ENCODE peak calls at places on chromosomes 3 and 15, in seven cellular contexts. L is B cell, R is HT-29, U is NCI-H2029, X is COR-L47, C is HT1080, N is left cardiac atrium. F is an unnamed sample.
A peak's percentile ranks its signal among the peaks of the same experiment; 100 is the strongest.

GRCh38 chr3:120203016-120203415 is 82.0 kb downstream of the GPR156 start:
- DNase-seq in L (no peak), R (no peak), U (peak; percentile 22), X (peak; percentile 9), C (peak; percentile 67), N (peak; percentile 37), F (peak; percentile 77)

GRCh38 chr3:193544289-193544688 is 10.4 kb downstream of the ATP13A4 start:
- DNase-seq in L (no peak), R (no peak), U (no peak), X (no peak), C (no peak), N (no peak), F (no peak)

GRCh38 chr3:56468184-56469106 is at the start of gene ERC2:
- DNase-seq in L (no peak), R (no peak), U (no peak), X (peak; percentile 22), C (peak; percentile 56), N (peak; percentile 45), F (peak; percentile 17)

GRCh38 chr3:37922721-37923575 is 61.3 kb downstream of the CTDSPL start:
- DNase-seq in L (no peak), R (no peak), U (no peak), X (no peak), C (peak; percentile 58), N (no peak), F (peak; percentile 62)

GRCh38 chr15:85125056-85125661 is 143.5 kb downstream of the PDE8A start:
- DNase-seq in L (no peak), R (peak; percentile 53), U (no peak), X (no peak), C (peak; percentile 57), N (no peak), F (peak; percentile 69)

GRCh38 chr3:172221550-172221949 is 182.2 kb downstream of the FNDC3B start:
- DNase-seq in L (no peak), R (no peak), U (no peak), X (no peak), C (peak; percentile 75), N (no peak), F (peak; percentile 71)

GRCh38 chr3:141618103-141618502 is 120.0 kb upstream of the RNF7 start:
- DNase-seq in L (no peak), R (no peak), U (no peak), X (no peak), C (no peak), N (no peak), F (no peak)

GRCh38 chr3:66795365-66795764 is 202.7 kb upstream of the KBTBD8 start:
- DNase-seq in L (no peak), R (no peak), U (no peak), X (no peak), C (no peak), N (no peak), F (no peak)

GRCh38 chr15:82536409-82537350 is 3.6 kb downstream of the RPS17 start:
- DNase-seq in L (no peak), R (no peak), U (no peak), X (no peak), C (no peak), N (no peak), F (no peak)

GRCh38 chr3:95197661-95198060 is 1134.8 kb downstream of the NSUN3 start:
- DNase-seq in L (no peak), R (no peak), U (no peak), X (no peak), C (no peak), N (no peak), F (no peak)

GRCh38 chr3:71201939-71202338 is 381.6 kb downstream of the FOXP1 start:
- DNase-seq in L (no peak), R (no peak), U (no peak), X (no peak), C (no peak), N (peak; percentile 80), F (no peak)

GRCh38 chr15:55255714-55256113 is 33.9 kb downstream of the RAB27A start:
- DNase-seq in L (peak; percentile 38), R (no peak), U (no peak), X (no peak), C (peak; percentile 10), N (no peak), F (no peak)

GRCh38 chr3:100932491-100932890 is 60.7 kb downstream of the ABI3BP start:
- DNase-seq in L (no peak), R (no peak), U (no peak), X (no peak), C (no peak), N (no peak), F (no peak)

GRCh38 chr3:122101646-122102045 is 46.5 kb downstream of the CD86 start:
- DNase-seq in L (peak; percentile 66), R (peak; percentile 78), U (peak; percentile 73), X (peak; percentile 92), C (peak; percentile 66), N (no peak), F (peak; percentile 58)

GRCh38 chr15:79943820-79944219 is 27.2 kb downstream of the BCL2A1 start:
- DNase-seq in L (no peak), R (no peak), U (no peak), X (no peak), C (no peak), N (no peak), F (no peak)

GRCh38 chr15:31511707-31512310 is 185.2 kb downstream of the KLF13 start:
- DNase-seq in L (peak; percentile 28), R (no peak), U (no peak), X (no peak), C (no peak), N (no peak), F (no peak)

GRCh38 chr15:28021281-28022039 is 77.7 kb downstream of the OCA2 start:
- DNase-seq in L (no peak), R (peak; percentile 92), U (peak; percentile 90), X (peak; percentile 99), C (peak; percentile 84), N (peak; percentile 56), F (peak; percentile 37)

GRCh38 chr3:126451511-126451910 is 24.2 kb downstream of the ZXDC start:
- DNase-seq in L (no peak), R (no peak), U (no peak), X (no peak), C (no peak), N (no peak), F (no peak)

GRCh38 chr3:44685128-44685800 is 27.2 kb upstream of the ZNF502 start:
- DNase-seq in L (peak; percentile 81), R (no peak), U (peak; percentile 95), X (peak; percentile 71), C (peak; percentile 69), N (peak; percentile 89), F (peak; percentile 89)

GRCh38 chr15:77417642-77418041 is 2.3 kb downstream of the PEAK1 start:
- DNase-seq in L (no peak), R (no peak), U (no peak), X (no peak), C (no peak), N (no peak), F (no peak)

GRCh38 chr3:44418549-44418948 is 58.9 kb downstream of the ZNF445 start:
- DNase-seq in L (no peak), R (peak; percentile 8), U (no peak), X (no peak), C (no peak), N (no peak), F (no peak)

GRCh38 chr15:56869573-56869972 is 48.9 kb upstream of the TCF12 start:
- DNase-seq in L (peak; percentile 49), R (peak; percentile 57), U (peak; percentile 12), X (peak; percentile 13), C (peak; percentile 7), N (peak; percentile 57), F (peak; percentile 29)

GRCh38 chr15:65653341-65653740 is 31.6 kb downstream of the SLC24A1 start:
- DNase-seq in L (no peak), R (no peak), U (no peak), X (no peak), C (peak; percentile 61), N (no peak), F (peak; percentile 22)

GRCh38 chr3:151283907-151284461 is 5.6 kb upstream of the P2RY14 start:
- DNase-seq in L (no peak), R (peak; percentile 52), U (no peak), X (no peak), C (peak; percentile 54), N (peak; percentile 32), F (no peak)

GRCh38 chr3:181690769-181691168 is 21.0 kb upstream of the SOX2 start:
- DNase-seq in L (no peak), R (no peak), U (no peak), X (no peak), C (no peak), N (no peak), F (no peak)

GRCh38 chr3:30282052-30282708 is 324.2 kb upstream of the TGFBR2 start:
- DNase-seq in L (no peak), R (no peak), U (no peak), X (no peak), C (peak; percentile 94), N (no peak), F (peak; percentile 95)

GRCh38 chr15:43370310-43370974 is 401 bp downstream of the ZSCAN29 start:
- DNase-seq in L (no peak), R (peak; percentile 40), U (no peak), X (no peak), C (peak; percentile 19), N (peak; percentile 25), F (peak; percentile 15)

GRCh38 chr3:121855555-121855954 is 20.5 kb downstream of the EAF2 start:
- DNase-seq in L (peak; percentile 26), R (peak; percentile 57), U (no peak), X (peak; percentile 33), C (peak; percentile 15), N (no peak), F (peak; percentile 11)

GRCh38 chr3:46380471-46381215 is 9.9 kb downstream of the CCR5 start:
- DNase-seq in L (no peak), R (no peak), U (no peak), X (no peak), C (no peak), N (no peak), F (peak; percentile 46)

GRCh38 chr3:81778678-81779182 is 17.3 kb upstream of the GBE1 start:
- DNase-seq in L (no peak), R (no peak), U (no peak), X (no peak), C (no peak), N (no peak), F (peak; percentile 70)

GRCh38 chr3:36991147-36991546 is 1.8 kb downstream of the EPM2AIP1 start:
- DNase-seq in L (no peak), R (no peak), U (no peak), X (no peak), C (no peak), N (no peak), F (no peak)

GRCh38 chr3:178778579-178778978 is 242.3 kb downstream of the KCNMB2 start:
- DNase-seq in L (no peak), R (no peak), U (peak; percentile 44), X (peak; percentile 92), C (no peak), N (no peak), F (no peak)

GRCh38 chr3:62965311-62965710 is 90.1 kb upstream of the CADPS start:
- DNase-seq in L (no peak), R (no peak), U (no peak), X (no peak), C (peak; percentile 72), N (no peak), F (peak; percentile 51)

F was measured in RPMI7951.